ENCODE peak calls at places on chromosomes 6 and 20, in seven cellular contexts. One of them, this sample, is unnamed.

GRCh38 chr20:53522696-53523095 is 70.9 kb downstream of the ZNF217 start:
- DNase-seq in fibroblast of mammary gland: no peak
- DNase-seq in AML-193: no peak
- DNase-seq in HEK293T: no peak
- DNase-seq in activated naive CD8-positive, alpha-beta T cell treated with anti-CD3 and anti-CD28 coated beads, Interleukin-2, amount 50 U/mL, for 24 hours: no peak
- DNase-seq in mucosa of gallbladder: no peak
- DNase-seq in stimulated activated CD8-positive, alpha-beta memory T cell treated with anti-CD3 and anti-CD28 coated beads, Interleukin-15, amount 100 ng/mL, for 4 hours: no peak
- DNase-seq in this sample: no peak

GRCh38 chr6:143187173-143187908 is 126.7 kb downstream of the AIG1 start:
- DNase-seq in fibroblast of mammary gland: peak
- DNase-seq in AML-193: no peak
- DNase-seq in HEK293T: no peak
- DNase-seq in activated naive CD8-positive, alpha-beta T cell treated with anti-CD3 and anti-CD28 coated beads, Interleukin-2, amount 50 U/mL, for 24 hours: no peak
- DNase-seq in mucosa of gallbladder: no peak
- DNase-seq in stimulated activated CD8-positive, alpha-beta memory T cell treated with anti-CD3 and anti-CD28 coated beads, Interleukin-15, amount 100 ng/mL, for 4 hours: no peak
- DNase-seq in this sample: peak

GRCh38 chr6:43396408-43397149 is 27.1 kb upstream of the ZNF318 start:
- DNase-seq in fibroblast of mammary gland: no peak
- DNase-seq in AML-193: no peak
- DNase-seq in HEK293T: no peak
- DNase-seq in activated naive CD8-positive, alpha-beta T cell treated with anti-CD3 and anti-CD28 coated beads, Interleukin-2, amount 50 U/mL, for 24 hours: no peak
- DNase-seq in mucosa of gallbladder: no peak
- DNase-seq in stimulated activated CD8-positive, alpha-beta memory T cell treated with anti-CD3 and anti-CD28 coated beads, Interleukin-15, amount 100 ng/mL, for 4 hours: no peak
- DNase-seq in this sample: no peak

GRCh38 chr6:50826803-50827202 is 8.1 kb downstream of the TFAP2B start:
- DNase-seq in fibroblast of mammary gland: no peak
- DNase-seq in AML-193: no peak
- DNase-seq in HEK293T: no peak
- DNase-seq in activated naive CD8-positive, alpha-beta T cell treated with anti-CD3 and anti-CD28 coated beads, Interleukin-2, amount 50 U/mL, for 24 hours: no peak
- DNase-seq in mucosa of gallbladder: no peak
- DNase-seq in stimulated activated CD8-positive, alpha-beta memory T cell treated with anti-CD3 and anti-CD28 coated beads, Interleukin-15, amount 100 ng/mL, for 4 hours: no peak
- DNase-seq in this sample: no peak

GRCh38 chr6:71349395-71349794 is 60.8 kb downstream of the OGFRL1 start:
- DNase-seq in fibroblast of mammary gland: peak
- DNase-seq in AML-193: peak
- DNase-seq in HEK293T: no peak
- DNase-seq in activated naive CD8-positive, alpha-beta T cell treated with anti-CD3 and anti-CD28 coated beads, Interleukin-2, amount 50 U/mL, for 24 hours: no peak
- DNase-seq in mucosa of gallbladder: no peak
- DNase-seq in stimulated activated CD8-positive, alpha-beta memory T cell treated with anti-CD3 and anti-CD28 coated beads, Interleukin-15, amount 100 ng/mL, for 4 hours: no peak
- DNase-seq in this sample: peak

GRCh38 chr6:105633814-105634213 is 230.9 kb upstream of the PREP start:
- DNase-seq in fibroblast of mammary gland: no peak
- DNase-seq in AML-193: no peak
- DNase-seq in HEK293T: no peak
- DNase-seq in activated naive CD8-positive, alpha-beta T cell treated with anti-CD3 and anti-CD28 coated beads, Interleukin-2, amount 50 U/mL, for 24 hours: no peak
- DNase-seq in mucosa of gallbladder: no peak
- DNase-seq in stimulated activated CD8-positive, alpha-beta memory T cell treated with anti-CD3 and anti-CD28 coated beads, Interleukin-15, amount 100 ng/mL, for 4 hours: no peak
- DNase-seq in this sample: no peak

GRCh38 chr6:161349886-161350285 is 76.0 kb upstream of the AGPAT4 start:
- DNase-seq in fibroblast of mammary gland: no peak
- DNase-seq in AML-193: no peak
- DNase-seq in HEK293T: no peak
- DNase-seq in activated naive CD8-positive, alpha-beta T cell treated with anti-CD3 and anti-CD28 coated beads, Interleukin-2, amount 50 U/mL, for 24 hours: no peak
- DNase-seq in mucosa of gallbladder: no peak
- DNase-seq in stimulated activated CD8-positive, alpha-beta memory T cell treated with anti-CD3 and anti-CD28 coated beads, Interleukin-15, amount 100 ng/mL, for 4 hours: no peak
- DNase-seq in this sample: no peak

GRCh38 chr20:19271879-19272651 is 59.6 kb downstream of the SLC24A3 start:
- DNase-seq in fibroblast of mammary gland: no peak
- DNase-seq in AML-193: no peak
- DNase-seq in HEK293T: no peak
- DNase-seq in activated naive CD8-positive, alpha-beta T cell treated with anti-CD3 and anti-CD28 coated beads, Interleukin-2, amount 50 U/mL, for 24 hours: no peak
- DNase-seq in mucosa of gallbladder: no peak
- DNase-seq in stimulated activated CD8-positive, alpha-beta memory T cell treated with anti-CD3 and anti-CD28 coated beads, Interleukin-15, amount 100 ng/mL, for 4 hours: no peak
- DNase-seq in this sample: no peak

GRCh38 chr20:53642196-53643030 is 48.8 kb upstream of the ZNF217 start:
- DNase-seq in fibroblast of mammary gland: peak
- DNase-seq in AML-193: peak
- DNase-seq in HEK293T: peak
- DNase-seq in activated naive CD8-positive, alpha-beta T cell treated with anti-CD3 and anti-CD28 coated beads, Interleukin-2, amount 50 U/mL, for 24 hours: peak
- DNase-seq in mucosa of gallbladder: peak
- DNase-seq in stimulated activated CD8-positive, alpha-beta memory T cell treated with anti-CD3 and anti-CD28 coated beads, Interleukin-15, amount 100 ng/mL, for 4 hours: no peak
- DNase-seq in this sample: no peak

GRCh38 chr6:63597142-63598000 is 25.1 kb downstream of the LOC128125822 start:
- DNase-seq in fibroblast of mammary gland: no peak
- DNase-seq in AML-193: no peak
- DNase-seq in HEK293T: no peak
- DNase-seq in activated naive CD8-positive, alpha-beta T cell treated with anti-CD3 and anti-CD28 coated beads, Interleukin-2, amount 50 U/mL, for 24 hours: no peak
- DNase-seq in mucosa of gallbladder: no peak
- DNase-seq in stimulated activated CD8-positive, alpha-beta memory T cell treated with anti-CD3 and anti-CD28 coated beads, Interleukin-15, amount 100 ng/mL, for 4 hours: no peak
- DNase-seq in this sample: no peak